ENCODE peak calls at places on chromosome 22, in seven cellular contexts. Q is effector memory CD4-positive, alpha-beta T cell; A is T-helper 2 cell; Y is NCI-H1105 treated with DMSO at 0.1 percent for 48 hours; L is cardiac fibroblast; K is COLO829; F is activated T-helper 9 cell treated with anti-CD3 and anti-CD28 coated beads, Interleukin-2, amount 50 U/mL, for 16 hours. E is an unnamed sample.
A peak's percentile ranks its signal among the peaks of the same experiment; 100 is the strongest.

GRCh38 chr22:22082960-22083359 is 100.4 kb upstream of the TOP3B start:
- DNase-seq in Q (no peak), L (no peak), Y (no peak), A (no peak), F (no peak), K (no peak), E (no peak)

GRCh38 chr22:46674367-46674781 is 54.2 kb downstream of the GRAMD4 start:
- DNase-seq in Y (no peak), L (no peak), Q (peak; percentile 87), A (peak; percentile 69), K (no peak), F (peak; percentile 87), E (no peak)

GRCh38 chr22:28931844-28932561 is 48.6 kb downstream of the ZNRF3 start:
- DNase-seq in A (no peak), Q (no peak), F (no peak), K (no peak), Y (no peak), L (no peak), E (no peak)

GRCh38 chr22:31681625-31682345 is 19.8 kb upstream of the PISD start:
- DNase-seq in L (no peak), K (no peak), Q (no peak), Y (no peak), A (no peak), F (no peak), E (no peak)

GRCh38 chr22:27331526-27332281 is 469.9 kb downstream of the MN1 start:
- DNase-seq in K (no peak), F (no peak), L (peak; percentile 58), Q (no peak), A (no peak), Y (no peak), E (peak; percentile 54)

GRCh38 chr22:38860291-38861169 is 11.5 kb downstream of the CBX6 start:
- DNase-seq in A (no peak), Y (no peak), K (no peak), L (no peak), Q (no peak), F (no peak), E (no peak)

GRCh38 chr22:23215294-23216204 is 35.2 kb downstream of the BCR start:
- DNase-seq in K (no peak), A (no peak), Y (no peak), Q (no peak), F (no peak), L (no peak), E (peak; percentile 30)

GRCh38 chr22:22817468-22818201 is 70.0 kb upstream of the IGLL5 start:
- DNase-seq in L (no peak), Q (no peak), Y (no peak), A (no peak), F (no peak), K (no peak), E (no peak)

GRCh38 chr22:45263790-45264269 is 20.9 kb upstream of the UPK3A start:
- DNase-seq in L (peak; percentile 79), A (no peak), Y (no peak), K (peak; percentile 92), F (no peak), Q (no peak), E (peak; percentile 96)

GRCh38 chr22:39490135-39490798 is 11.8 kb upstream of the MIEF1 start:
- DNase-seq in K (peak; percentile 94), A (peak; percentile 77), Q (peak; percentile 66), L (peak; percentile 83), F (peak; percentile 55), Y (peak; percentile 82), E (peak; percentile 91)

GRCh38 chr22:35684270-35684700 is 33.4 kb upstream of the APOL5 start:
- DNase-seq in Y (no peak), K (no peak), L (peak; percentile 65), F (no peak), A (no peak), Q (no peak), E (no peak)

GRCh38 chr22:37321288-37321687 is 39.0 kb downstream of the CYTH4 start:
- DNase-seq in L (no peak), F (no peak), Y (no peak), A (no peak), K (no peak), Q (no peak), E (no peak)

GRCh38 chr22:32800158-32800557 is 1.3 kb upstream of the TIMP3 start:
- DNase-seq in F (no peak), K (no peak), A (no peak), Y (no peak), L (no peak), Q (no peak), E (no peak)

GRCh38 chr22:20446383-20446970 is 8.9 kb upstream of the SCARF2 start:
- DNase-seq in A (no peak), K (no peak), Q (no peak), F (no peak), Y (no peak), L (no peak), E (no peak)

GRCh38 chr22:48044484-48045060 is 1282.1 kb downstream of the TBC1D22A start:
- DNase-seq in L (no peak), F (no peak), Y (no peak), Q (no peak), K (no peak), A (no peak), E (no peak)